ENCODE peak calls at places on chromosome 4, in nine cellular contexts. One of them, this sample, is unnamed. For H3K4me1, the result is how much of the 10 kb centered on the place peaks cover.

GRCh38 chr4:151446208-151446607 is 37.2 kb downstream of the FHIP1A start:
- DNase-seq in thoracic aorta: no peak
- DNase-seq in kidney: no peak
- DNase-seq in left lung: no peak
- DNase-seq in IMR-90: no peak
- DNase-seq in endodermal cell: no peak
- DNase-seq in CD4-positive, alpha-beta memory T cell: no peak
- DNase-seq in upper lobe of left lung: no peak
- DNase-seq in body of pancreas: no peak
- DNase-seq in this sample: no peak

GRCh38 chr4:82561745-82562552 is at the start of gene TMEM150C:
- DNase-seq in thoracic aorta: no peak
- DNase-seq in kidney: peak
- DNase-seq in left lung: no peak
- DNase-seq in IMR-90: no peak
- DNase-seq in endodermal cell: peak
- DNase-seq in CD4-positive, alpha-beta memory T cell: no peak
- DNase-seq in upper lobe of left lung: no peak
- DNase-seq in body of pancreas: peak
- DNase-seq in this sample: no peak

GRCh38 chr4:126448093-126448820 is 1133.5 kb downstream of the FAT4 start:
- DNase-seq in thoracic aorta: no peak
- DNase-seq in kidney: no peak
- DNase-seq in left lung: no peak
- DNase-seq in IMR-90: no peak
- DNase-seq in endodermal cell: no peak
- DNase-seq in CD4-positive, alpha-beta memory T cell: no peak
- DNase-seq in upper lobe of left lung: no peak
- DNase-seq in body of pancreas: no peak
- DNase-seq in this sample: no peak

GRCh38 chr4:174222266-174222872 is 61.1 kb downstream of the FBXO8 start:
- DNase-seq in thoracic aorta: no peak
- DNase-seq in kidney: no peak
- DNase-seq in left lung: no peak
- DNase-seq in IMR-90: peak
- DNase-seq in endodermal cell: no peak
- DNase-seq in CD4-positive, alpha-beta memory T cell: no peak
- DNase-seq in upper lobe of left lung: no peak
- DNase-seq in body of pancreas: peak
- DNase-seq in this sample: no peak

GRCh38 chr4:138948918-138949317 is 66.7 kb upstream of the NOCT start:
- DNase-seq in thoracic aorta: no peak
- DNase-seq in kidney: no peak
- DNase-seq in left lung: no peak
- DNase-seq in IMR-90: no peak
- DNase-seq in endodermal cell: no peak
- DNase-seq in CD4-positive, alpha-beta memory T cell: no peak
- DNase-seq in upper lobe of left lung: peak
- DNase-seq in body of pancreas: no peak
- DNase-seq in this sample: no peak

GRCh38 chr4:161937151-161937550 is 226.6 kb downstream of the FSTL5 start:
- DNase-seq in thoracic aorta: no peak
- DNase-seq in kidney: no peak
- DNase-seq in left lung: no peak
- DNase-seq in IMR-90: no peak
- DNase-seq in endodermal cell: no peak
- DNase-seq in CD4-positive, alpha-beta memory T cell: no peak
- DNase-seq in upper lobe of left lung: no peak
- DNase-seq in body of pancreas: no peak
- DNase-seq in this sample: no peak

GRCh38 chr4:84495448-84496221 is 3.5 kb downstream of the NKX6-1 start:
- DNase-seq in thoracic aorta: no peak
- DNase-seq in kidney: no peak
- DNase-seq in left lung: no peak
- DNase-seq in IMR-90: no peak
- DNase-seq in endodermal cell: peak
- DNase-seq in CD4-positive, alpha-beta memory T cell: no peak
- DNase-seq in upper lobe of left lung: no peak
- DNase-seq in body of pancreas: peak
- DNase-seq in this sample: no peak

GRCh38 chr4:7861440-7861881 is 78.2 kb downstream of the AFAP1 start:
- DNase-seq in thoracic aorta: no peak
- DNase-seq in kidney: no peak
- DNase-seq in left lung: no peak
- DNase-seq in IMR-90: peak
- DNase-seq in endodermal cell: peak
- DNase-seq in CD4-positive, alpha-beta memory T cell: no peak
- DNase-seq in upper lobe of left lung: no peak
- DNase-seq in body of pancreas: no peak
- DNase-seq in this sample: no peak

GRCh38 chr4:116361782-116362181 is 723.6 kb downstream of the TRAM1L1 start:
- DNase-seq in thoracic aorta: no peak
- DNase-seq in kidney: no peak
- DNase-seq in left lung: no peak
- DNase-seq in IMR-90: no peak
- DNase-seq in endodermal cell: no peak
- DNase-seq in CD4-positive, alpha-beta memory T cell: no peak
- DNase-seq in upper lobe of left lung: no peak
- DNase-seq in body of pancreas: peak
- DNase-seq in this sample: no peak

GRCh38 chr4:169270156-169270809 is 473 bp downstream of the SH3RF1 start:
- DNase-seq in thoracic aorta: no peak
- DNase-seq in kidney: peak
- DNase-seq in left lung: peak
- DNase-seq in IMR-90: no peak
- DNase-seq in endodermal cell: peak
- DNase-seq in CD4-positive, alpha-beta memory T cell: no peak
- DNase-seq in upper lobe of left lung: peak
- DNase-seq in body of pancreas: peak
- DNase-seq in this sample: no peak

GRCh38 chr4:169270810-169271691 is at the start of gene SH3RF1:
- DNase-seq in thoracic aorta: peak
- DNase-seq in kidney: peak
- DNase-seq in left lung: peak
- DNase-seq in IMR-90: peak
- DNase-seq in endodermal cell: peak
- DNase-seq in CD4-positive, alpha-beta memory T cell: no peak
- DNase-seq in upper lobe of left lung: peak
- DNase-seq in body of pancreas: peak
- DNase-seq in this sample: peak

GRCh38 chr4:169274033-169274432 is 3.3 kb upstream of the SH3RF1 start:
- DNase-seq in thoracic aorta: no peak
- DNase-seq in kidney: no peak
- DNase-seq in left lung: no peak
- DNase-seq in IMR-90: no peak
- DNase-seq in endodermal cell: no peak
- DNase-seq in CD4-positive, alpha-beta memory T cell: no peak
- DNase-seq in upper lobe of left lung: no peak
- DNase-seq in body of pancreas: no peak
- DNase-seq in this sample: no peak

GRCh38 chr4:169271692-169272007 is 894 bp upstream of the SH3RF1 start:
- DNase-seq in thoracic aorta: no peak
- DNase-seq in kidney: no peak
- DNase-seq in left lung: no peak
- DNase-seq in IMR-90: no peak
- DNase-seq in endodermal cell: no peak
- DNase-seq in CD4-positive, alpha-beta memory T cell: no peak
- DNase-seq in upper lobe of left lung: no peak
- DNase-seq in body of pancreas: no peak
- DNase-seq in this sample: no peak

GRCh38 chr4:169272265-169272886 is 1.6 kb upstream of the SH3RF1 start:
- DNase-seq in thoracic aorta: no peak
- DNase-seq in kidney: no peak
- DNase-seq in left lung: no peak
- DNase-seq in IMR-90: peak
- DNase-seq in endodermal cell: no peak
- DNase-seq in CD4-positive, alpha-beta memory T cell: no peak
- DNase-seq in upper lobe of left lung: no peak
- DNase-seq in body of pancreas: no peak
- DNase-seq in this sample: no peak
- H3K27ac ChIP-seq in thoracic aorta: peak
- H3K27ac ChIP-seq in kidney: peak
- H3K27ac ChIP-seq in left lung: no peak
- H3K27ac ChIP-seq in IMR-90: peak
- H3K27ac ChIP-seq in endodermal cell: no peak
- H3K27ac ChIP-seq in CD4-positive, alpha-beta memory T cell: no peak
- H3K27ac ChIP-seq in upper lobe of left lung: no peak
- H3K27ac ChIP-seq in body of pancreas: peak
- H3K27ac ChIP-seq in this sample: peak

GRCh38 chr4:158171456-158171790 is 1.4 kb downstream of the GASK1B start:
- DNase-seq in thoracic aorta: no peak
- DNase-seq in kidney: no peak
- DNase-seq in left lung: no peak
- DNase-seq in IMR-90: no peak
- DNase-seq in endodermal cell: no peak
- DNase-seq in CD4-positive, alpha-beta memory T cell: no peak
- DNase-seq in upper lobe of left lung: no peak
- DNase-seq in body of pancreas: no peak
- DNase-seq in this sample: no peak
- H3K4me1 ChIP-seq in thoracic aorta: half or more
- H3K4me1 ChIP-seq in kidney: under half
- H3K4me1 ChIP-seq in left lung: under half
- H3K4me1 ChIP-seq in IMR-90: under half
- H3K4me1 ChIP-seq in endodermal cell: under half
- H3K4me1 ChIP-seq in CD4-positive, alpha-beta memory T cell: under half
- H3K4me1 ChIP-seq in upper lobe of left lung: under half
- H3K4me1 ChIP-seq in body of pancreas: half or more
- H3K4me1 ChIP-seq in this sample: under half

GRCh38 chr4:119028296-119028695 is 107.3 kb upstream of the MYOZ2 start:
- DNase-seq in thoracic aorta: no peak
- DNase-seq in kidney: no peak
- DNase-seq in left lung: no peak
- DNase-seq in IMR-90: no peak
- DNase-seq in endodermal cell: no peak
- DNase-seq in CD4-positive, alpha-beta memory T cell: no peak
- DNase-seq in upper lobe of left lung: no peak
- DNase-seq in body of pancreas: no peak
- DNase-seq in this sample: no peak
- H3K4me3 ChIP-seq in thoracic aorta: peak
- H3K4me3 ChIP-seq in kidney: peak
- H3K4me3 ChIP-seq in left lung: peak
- H3K4me3 ChIP-seq in IMR-90: peak
- H3K4me3 ChIP-seq in endodermal cell: no peak
- H3K4me3 ChIP-seq in CD4-positive, alpha-beta memory T cell: no peak
- H3K4me3 ChIP-seq in upper lobe of left lung: no peak
- H3K4me3 ChIP-seq in body of pancreas: no peak
- H3K4me3 ChIP-seq in this sample: peak

GRCh38 chr4:183580849-183581248 is 76.0 kb downstream of the ING2 start:
- DNase-seq in thoracic aorta: no peak
- DNase-seq in kidney: no peak
- DNase-seq in left lung: no peak
- DNase-seq in IMR-90: no peak
- DNase-seq in endodermal cell: no peak
- DNase-seq in CD4-positive, alpha-beta memory T cell: no peak
- DNase-seq in upper lobe of left lung: no peak
- DNase-seq in body of pancreas: no peak
- DNase-seq in this sample: no peak
- H3K27ac ChIP-seq in thoracic aorta: no peak
- H3K27ac ChIP-seq in kidney: no peak
- H3K27ac ChIP-seq in left lung: no peak
- H3K27ac ChIP-seq in IMR-90: no peak
- H3K27ac ChIP-seq in endodermal cell: no peak
- H3K27ac ChIP-seq in CD4-positive, alpha-beta memory T cell: no peak
- H3K27ac ChIP-seq in upper lobe of left lung: no peak
- H3K27ac ChIP-seq in body of pancreas: no peak
- H3K27ac ChIP-seq in this sample: no peak

GRCh38 chr4:40507977-40508376 is 121.7 kb downstream of the RBM47 start:
- DNase-seq in thoracic aorta: no peak
- DNase-seq in kidney: no peak
- DNase-seq in left lung: no peak
- DNase-seq in IMR-90: no peak
- DNase-seq in endodermal cell: no peak
- DNase-seq in CD4-positive, alpha-beta memory T cell: no peak
- DNase-seq in upper lobe of left lung: no peak
- DNase-seq in body of pancreas: peak
- DNase-seq in this sample: no peak

GRCh38 chr4:40502936-40503335 is 126.7 kb downstream of the RBM47 start:
- DNase-seq in thoracic aorta: no peak
- DNase-seq in kidney: no peak
- DNase-seq in left lung: no peak
- DNase-seq in IMR-90: peak
- DNase-seq in endodermal cell: no peak
- DNase-seq in CD4-positive, alpha-beta memory T cell: no peak
- DNase-seq in upper lobe of left lung: no peak
- DNase-seq in body of pancreas: no peak
- DNase-seq in this sample: no peak

GRCh38 chr4:40502220-40502619 is 127.4 kb downstream of the RBM47 start:
- DNase-seq in thoracic aorta: no peak
- DNase-seq in kidney: no peak
- DNase-seq in left lung: no peak
- DNase-seq in IMR-90: no peak
- DNase-seq in endodermal cell: no peak
- DNase-seq in CD4-positive, alpha-beta memory T cell: no peak
- DNase-seq in upper lobe of left lung: no peak
- DNase-seq in body of pancreas: no peak
- DNase-seq in this sample: no peak

GRCh38 chr4:40506066-40506465 is 123.6 kb downstream of the RBM47 start:
- DNase-seq in thoracic aorta: no peak
- DNase-seq in kidney: no peak
- DNase-seq in left lung: no peak
- DNase-seq in IMR-90: no peak
- DNase-seq in endodermal cell: no peak
- DNase-seq in CD4-positive, alpha-beta memory T cell: no peak
- DNase-seq in upper lobe of left lung: no peak
- DNase-seq in body of pancreas: peak
- DNase-seq in this sample: no peak

DNA sequence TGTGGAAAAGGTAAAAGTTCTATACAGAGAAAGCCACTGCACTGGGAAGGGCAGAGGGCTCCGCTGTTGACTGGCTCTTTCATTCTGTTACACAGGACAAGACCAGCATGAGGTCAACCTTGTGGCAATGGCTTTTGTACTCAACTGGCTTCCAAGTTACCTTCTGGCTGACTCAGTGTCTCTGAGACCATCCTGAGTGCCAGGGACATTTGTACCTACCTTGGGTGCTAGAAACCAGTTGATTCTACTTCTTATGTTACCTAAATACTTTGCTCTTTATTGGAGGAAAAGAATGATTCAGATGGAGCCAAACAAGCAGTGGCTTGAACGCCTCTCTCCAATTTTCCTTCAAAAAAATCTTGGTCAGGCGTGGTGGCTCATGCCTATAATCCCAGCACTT is 123.2 kb downstream of the RBM47 start:
- DNase-seq in thoracic aorta: no peak
- DNase-seq in kidney: no peak
- DNase-seq in left lung: no peak
- DNase-seq in IMR-90: no peak
- DNase-seq in endodermal cell: no peak
- DNase-seq in CD4-positive, alpha-beta memory T cell: no peak
- DNase-seq in upper lobe of left lung: no peak
- DNase-seq in body of pancreas: peak
- DNase-seq in this sample: no peak
- H3K4me1 ChIP-seq in thoracic aorta: under half
- H3K4me1 ChIP-seq in kidney: under half
- H3K4me1 ChIP-seq in left lung: under half
- H3K4me1 ChIP-seq in IMR-90: under half
- H3K4me1 ChIP-seq in endodermal cell: under half
- H3K4me1 ChIP-seq in CD4-positive, alpha-beta memory T cell: under half
- H3K4me1 ChIP-seq in upper lobe of left lung: under half
- H3K4me1 ChIP-seq in body of pancreas: half or more
- H3K4me1 ChIP-seq in this sample: under half

This sample was measured in esophagus squamous epithelium.